ENCODE peak calls at places on chromosomes 6 and 20, in five cellular contexts. B is psoas muscle, J is mucosa of descending colon, Z is Calu3, P is progenitor cell of endocrine pancreas. L is an unnamed sample.

GRCh38 chr20:9686001-9686400 is 152.9 kb downstream of the PAK5 start:
- DNase-seq in B (no peak), J (no peak), Z (no peak), P (no peak), L (no peak)

GRCh38 chr6:44268095-44268628 is 2.1 kb upstream of the TMEM151B start:
- DNase-seq in B (no peak), J (no peak), Z (peak), P (peak), L (peak)

GRCh38 chr20:63701329-63702035 is 5.0 kb downstream of the TNFRSF6B start:
- DNase-seq in B (peak), J (no peak), Z (peak), P (no peak), L (no peak)

GRCh38 chr20:62617711-62618483 is 24.4 kb upstream of the SLCO4A1 start:
- DNase-seq in B (peak), J (no peak), Z (peak), P (no peak), L (no peak)

GRCh38 chr20:7855545-7855944 is 84.7 kb downstream of the HAO1 start:
- DNase-seq in B (no peak), J (no peak), Z (peak), P (no peak), L (no peak)

GRCh38 chr6:125574604-125575003 is 174.8 kb upstream of the HEY2 start:
- DNase-seq in B (no peak), J (no peak), Z (no peak), P (no peak), L (no peak)

GRCh38 chr6:170048615-170049256 is 242.1 kb downstream of the DLL1 start:
- DNase-seq in B (peak), J (peak), Z (no peak), P (no peak), L (no peak)

GRCh38 chr6:89082439-89082838 is 1.9 kb downstream of the PNRC1 start:
- DNase-seq in B (no peak), J (no peak), Z (no peak), P (no peak), L (no peak)

GRCh38 chr6:67431076-67431475 is 1204.0 kb upstream of the ADGRB3 start:
- DNase-seq in B (no peak), J (no peak), Z (no peak), P (no peak), L (no peak)

GRCh38 chr20:63215101-63216040 is 560 bp downstream of the YTHDF1 start:
- DNase-seq in B (no peak), J (peak), Z (peak), P (peak), L (peak)

GRCh38 chr6:52893803-52894202 is 15.7 kb downstream of the GSTA3 start:
- DNase-seq in B (no peak), J (no peak), Z (no peak), P (no peak), L (no peak)

GRCh38 chr6:17855381-17855780 is 132.1 kb downstream of the KIF13A start:
- DNase-seq in B (no peak), J (no peak), Z (no peak), P (no peak), L (no peak)
- TF ChIP-seq CTCF in B (no peak), J (no peak), Z (no peak), P (no peak), L (no peak)

GRCh38 chr20:48933017-48933766 is 11.7 kb downstream of the ARFGEF2 start:
- DNase-seq in B (no peak), J (peak), Z (peak), P (no peak), L (no peak)
- TF ChIP-seq CTCF in B (no peak), J (no peak), Z (no peak), P (no peak), L (no peak)

GRCh38 chr20:25196701-25197120 is 1.2 kb downstream of the ENTPD6 start:
- DNase-seq in B (no peak), J (no peak), Z (peak), P (no peak), L (peak)
- TF ChIP-seq CTCF in B (no peak), J (no peak), Z (no peak), P (no peak), L (no peak)

DNA sequence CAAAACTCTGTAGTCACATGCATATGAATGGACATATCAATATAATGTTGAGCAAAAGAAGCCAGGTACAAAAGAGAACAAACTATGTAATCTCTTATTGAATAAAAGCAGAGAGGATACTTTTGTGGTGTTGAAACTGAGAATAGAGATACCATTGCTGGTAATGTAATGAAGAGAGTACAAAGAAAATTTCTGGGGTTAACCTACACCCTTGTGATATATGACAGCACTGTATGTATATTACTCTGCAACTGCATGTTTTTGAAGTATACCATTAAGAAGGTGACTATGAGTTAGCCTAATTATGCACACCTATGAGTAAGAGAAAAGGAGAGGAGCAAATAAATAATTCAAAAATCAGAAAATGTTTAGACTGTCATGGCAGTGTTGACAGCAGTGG is 268.8 kb upstream of the DEFB112 start:
- DNase-seq in B (no peak), J (no peak), Z (no peak), P (no peak), L (no peak)
- TF ChIP-seq CTCF in B (no peak), J (no peak), Z (no peak), P (no peak), L (no peak)

GRCh38 chr20:23361108-23361650 is 803 bp upstream of the GZF1 start:
- DNase-seq in B (no peak), J (no peak), Z (no peak), P (no peak), L (no peak)

GRCh38 chr20:23363257-23363649 is 1.3 kb downstream of the GZF1 start:
- DNase-seq in B (peak), J (no peak), Z (no peak), P (no peak), L (no peak)

GRCh38 chr20:23361651-23362391 is at the start of gene GZF1:
- DNase-seq in B (peak), J (peak), Z (peak), P (peak), L (peak)

GRCh38 chr20:23365390-23366165 is 3.6 kb downstream of the GZF1 start:
- DNase-seq in B (no peak), J (no peak), Z (no peak), P (no peak), L (no peak)

DNA sequence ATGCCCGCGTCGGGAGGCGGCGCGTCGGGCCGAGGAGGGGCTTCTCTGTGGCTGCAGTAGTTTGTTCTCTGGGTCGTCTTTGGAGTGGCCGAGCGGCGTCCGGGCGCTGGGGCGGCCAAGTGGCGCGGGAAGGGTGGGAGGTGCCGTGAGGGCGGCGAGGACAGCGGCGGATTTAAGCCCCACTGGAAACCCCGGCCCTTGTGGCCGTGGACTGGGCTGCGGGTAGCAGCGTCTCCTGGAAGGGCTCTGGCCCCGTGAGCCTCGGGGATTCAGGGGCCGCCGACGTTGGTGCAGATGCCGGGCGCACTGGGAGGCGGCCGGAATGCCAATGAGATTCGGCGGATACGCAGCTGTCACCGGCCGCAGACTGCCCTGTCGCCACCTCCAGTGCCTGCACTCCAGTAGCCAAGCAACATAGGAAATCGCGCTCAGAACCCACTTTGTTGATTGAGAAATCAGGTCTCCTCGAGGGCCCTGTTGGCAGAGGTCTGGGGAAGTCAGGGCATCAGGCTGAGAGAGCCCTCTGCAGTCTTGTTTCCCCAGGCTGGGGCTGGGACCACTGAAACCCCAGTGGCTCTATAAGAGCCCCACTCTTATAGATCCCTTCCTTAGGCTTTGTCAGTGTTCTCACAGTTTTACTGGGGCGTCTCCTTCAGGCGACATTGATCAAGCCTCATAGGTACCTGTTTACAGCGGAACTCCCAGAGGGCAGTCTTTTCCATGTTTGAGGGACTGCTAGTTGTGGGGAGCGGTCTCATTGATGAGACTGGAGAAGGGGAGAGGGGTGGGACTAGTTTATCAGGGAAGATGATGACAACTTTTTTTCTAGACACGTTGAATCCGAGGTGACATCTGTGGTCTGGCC is 642 bp downstream of the GZF1 start:
- DNase-seq in B (peak), J (no peak), Z (no peak), P (no peak), L (no peak)
- TF ChIP-seq CTCF in B (no peak), J (no peak), Z (no peak), P (no peak), L (no peak)

GRCh38 chr6:145502417-145502816 is 232.9 kb downstream of the EPM2A start:
- DNase-seq in B (no peak), J (no peak), Z (no peak), P (no peak), L (no peak)

GRCh38 chr6:145507251-145507650 is 228.1 kb downstream of the EPM2A start:
- DNase-seq in B (no peak), J (no peak), Z (no peak), P (no peak), L (no peak)

GRCh38 chr6:145506554-145506953 is 228.8 kb downstream of the EPM2A start:
- DNase-seq in B (no peak), J (no peak), Z (no peak), P (no peak), L (no peak)

GRCh38 chr6:145508107-145508506 is 227.2 kb downstream of the EPM2A start:
- DNase-seq in B (no peak), J (no peak), Z (no peak), P (no peak), L (no peak)
- TF ChIP-seq CTCF in B (no peak), J (no peak), Z (peak), P (no peak), L (no peak)

L was measured in nephron progenitor cell.